ENCODE peak calls at places on chromosomes 12 and 14, in six cellular contexts. One of them, this sample, is unnamed.
A peak's percentile ranks its signal among the peaks of the same experiment; 100 is the strongest.

GRCh38 chr12:54285150-54286041 is 4.9 kb downstream of the HNRNPA1 start:
- DNase-seq in GM13977: no peak
- DNase-seq in HFF-Myc: no peak
- DNase-seq in cardiac fibroblast: peak; percentile 24
- DNase-seq in hepatocyte: no peak
- DNase-seq in lower leg skin: no peak
- DNase-seq in this sample: no peak

GRCh38 chr12:55760663-55761062 is 17.7 kb downstream of the GDF11 start:
- DNase-seq in HFF-Myc: no peak
- DNase-seq in GM13977: no peak
- DNase-seq in hepatocyte: no peak
- DNase-seq in cardiac fibroblast: no peak
- DNase-seq in lower leg skin: no peak
- DNase-seq in this sample: no peak

GRCh38 chr12:26239127-26239500 is 43.7 kb downstream of the SSPN start:
- DNase-seq in HFF-Myc: no peak
- DNase-seq in GM13977: no peak
- DNase-seq in hepatocyte: no peak
- DNase-seq in cardiac fibroblast: no peak
- DNase-seq in lower leg skin: no peak
- DNase-seq in this sample: no peak

GRCh38 chr12:67873355-67873754 is 115.9 kb upstream of the IFNG-AS1 start:
- DNase-seq in cardiac fibroblast: no peak
- DNase-seq in HFF-Myc: no peak
- DNase-seq in GM13977: no peak
- DNase-seq in lower leg skin: no peak
- DNase-seq in hepatocyte: no peak
- DNase-seq in this sample: no peak

GRCh38 chr12:120678572-120678971 is 8.4 kb upstream of the MLEC start:
- DNase-seq in HFF-Myc: no peak
- DNase-seq in GM13977: no peak
- DNase-seq in hepatocyte: no peak
- DNase-seq in cardiac fibroblast: no peak
- DNase-seq in lower leg skin: no peak
- DNase-seq in this sample: no peak

GRCh38 chr14:74611672-74612345 is at the start of gene LTBP2:
- DNase-seq in cardiac fibroblast: peak; percentile 71
- DNase-seq in HFF-Myc: no peak
- DNase-seq in hepatocyte: peak; percentile 46
- DNase-seq in GM13977: no peak
- DNase-seq in lower leg skin: no peak
- DNase-seq in this sample: no peak

GRCh38 chr12:24948816-24949722 is at the start of gene BCAT1:
- DNase-seq in lower leg skin: peak; percentile 28
- DNase-seq in cardiac fibroblast: peak; percentile 89
- DNase-seq in hepatocyte: peak; percentile 79
- DNase-seq in GM13977: no peak
- DNase-seq in HFF-Myc: no peak
- DNase-seq in this sample: peak; percentile 60

GRCh38 chr12:80681-81190 is 14.2 kb downstream of the IQSEC3 start:
- DNase-seq in HFF-Myc: no peak
- DNase-seq in GM13977: no peak
- DNase-seq in cardiac fibroblast: no peak
- DNase-seq in lower leg skin: no peak
- DNase-seq in hepatocyte: no peak
- DNase-seq in this sample: no peak

GRCh38 chr12:11723993-11724392 is 74.5 kb downstream of the ETV6 start:
- DNase-seq in cardiac fibroblast: no peak
- DNase-seq in HFF-Myc: no peak
- DNase-seq in lower leg skin: no peak
- DNase-seq in GM13977: no peak
- DNase-seq in hepatocyte: no peak
- DNase-seq in this sample: no peak

GRCh38 chr14:89214221-89214965 is 202.6 kb downstream of the FOXN3 start:
- DNase-seq in cardiac fibroblast: no peak
- DNase-seq in hepatocyte: peak; percentile 40
- DNase-seq in HFF-Myc: no peak
- DNase-seq in GM13977: no peak
- DNase-seq in lower leg skin: peak; percentile 68
- DNase-seq in this sample: no peak

GRCh38 chr14:46140445-46140844 is 511.1 kb downstream of the RPL10L start:
- DNase-seq in GM13977: no peak
- DNase-seq in lower leg skin: no peak
- DNase-seq in hepatocyte: no peak
- DNase-seq in HFF-Myc: no peak
- DNase-seq in cardiac fibroblast: no peak
- DNase-seq in this sample: no peak

GRCh38 chr12:131282292-131283080 is 328.8 kb downstream of the ADGRD1 start:
- DNase-seq in hepatocyte: no peak
- DNase-seq in lower leg skin: no peak
- DNase-seq in GM13977: no peak
- DNase-seq in cardiac fibroblast: no peak
- DNase-seq in HFF-Myc: no peak
- DNase-seq in this sample: no peak

GRCh38 chr12:3332190-3332589 is 158.8 kb upstream of the PRMT8 start:
- DNase-seq in cardiac fibroblast: peak; percentile 28
- DNase-seq in lower leg skin: no peak
- DNase-seq in HFF-Myc: no peak
- DNase-seq in hepatocyte: no peak
- DNase-seq in GM13977: no peak
- DNase-seq in this sample: no peak

GRCh38 chr12:48265792-48266191 is 62.7 kb upstream of the OR10AD1 start:
- DNase-seq in cardiac fibroblast: no peak
- DNase-seq in hepatocyte: no peak
- DNase-seq in HFF-Myc: no peak
- DNase-seq in lower leg skin: no peak
- DNase-seq in GM13977: no peak
- DNase-seq in this sample: no peak

GRCh38 chr12:52206309-52207040 is 14.7 kb upstream of the KRT80 start:
- DNase-seq in hepatocyte: no peak
- DNase-seq in cardiac fibroblast: no peak
- DNase-seq in HFF-Myc: no peak
- DNase-seq in GM13977: no peak
- DNase-seq in lower leg skin: no peak
- DNase-seq in this sample: no peak

GRCh38 chr12:67508830-67509229 is 139.7 kb upstream of the DYRK2 start:
- DNase-seq in cardiac fibroblast: no peak
- DNase-seq in HFF-Myc: no peak
- DNase-seq in lower leg skin: no peak
- DNase-seq in GM13977: no peak
- DNase-seq in hepatocyte: no peak
- DNase-seq in this sample: no peak

GRCh38 chr14:106846218-106846617 is 1319.8 kb downstream of the TMEM121 start:
- DNase-seq in hepatocyte: no peak
- DNase-seq in GM13977: no peak
- DNase-seq in HFF-Myc: no peak
- DNase-seq in lower leg skin: no peak
- DNase-seq in cardiac fibroblast: peak; percentile 74
- DNase-seq in this sample: peak; percentile 28

GRCh38 chr14:99568567-99569560 is 35.1 kb downstream of the CCDC85C start:
- DNase-seq in HFF-Myc: no peak
- DNase-seq in lower leg skin: peak; percentile 48
- DNase-seq in hepatocyte: no peak
- DNase-seq in cardiac fibroblast: peak; percentile 33
- DNase-seq in GM13977: no peak
- DNase-seq in this sample: no peak

GRCh38 chr12:97837401-97837800 is 374.8 kb downstream of the RMST start:
- DNase-seq in lower leg skin: no peak
- DNase-seq in HFF-Myc: no peak
- DNase-seq in hepatocyte: peak; percentile 32
- DNase-seq in cardiac fibroblast: peak; percentile 24
- DNase-seq in GM13977: no peak
- DNase-seq in this sample: no peak

GRCh38 chr14:73833530-73834257 is 17.9 kb upstream of the PTGR2 start:
- DNase-seq in HFF-Myc: no peak
- DNase-seq in lower leg skin: no peak
- DNase-seq in hepatocyte: peak; percentile 53
- DNase-seq in GM13977: no peak
- DNase-seq in cardiac fibroblast: no peak
- DNase-seq in this sample: no peak

GRCh38 chr12:48854488-48854887 is 2.5 kb upstream of the DDX23 start:
- DNase-seq in HFF-Myc: no peak
- DNase-seq in hepatocyte: no peak
- DNase-seq in lower leg skin: no peak
- DNase-seq in GM13977: no peak
- DNase-seq in cardiac fibroblast: no peak
- DNase-seq in this sample: no peak

GRCh38 chr12:47328831-47329545 is 249.2 kb upstream of the AMIGO2 start:
- DNase-seq in cardiac fibroblast: peak; percentile 75
- DNase-seq in HFF-Myc: no peak
- DNase-seq in lower leg skin: no peak
- DNase-seq in GM13977: no peak
- DNase-seq in hepatocyte: no peak
- DNase-seq in this sample: no peak

GRCh38 chr12:57091633-57092528 is 3.0 kb downstream of the NAB2 start:
- DNase-seq in hepatocyte: no peak
- DNase-seq in HFF-Myc: no peak
- DNase-seq in lower leg skin: no peak
- DNase-seq in cardiac fibroblast: no peak
- DNase-seq in GM13977: peak; percentile 7
- DNase-seq in this sample: no peak

GRCh38 chr14:96793547-96793946 is 3.6 kb upstream of the VRK1 start:
- DNase-seq in lower leg skin: no peak
- DNase-seq in HFF-Myc: no peak
- DNase-seq in cardiac fibroblast: peak; percentile 14
- DNase-seq in GM13977: no peak
- DNase-seq in hepatocyte: no peak
- DNase-seq in this sample: no peak

GRCh38 chr14:52365071-52365470 is 51.0 kb downstream of the PTGER2 start:
- DNase-seq in cardiac fibroblast: peak; percentile 63
- DNase-seq in lower leg skin: no peak
- DNase-seq in HFF-Myc: no peak
- DNase-seq in hepatocyte: no peak
- DNase-seq in GM13977: no peak
- DNase-seq in this sample: no peak

GRCh38 chr14:102096569-102097188 is 9.8 kb upstream of the HSP90AA1 start:
- DNase-seq in GM13977: peak; percentile 60
- DNase-seq in lower leg skin: peak; percentile 81
- DNase-seq in cardiac fibroblast: peak; percentile 78
- DNase-seq in HFF-Myc: peak; percentile 56
- DNase-seq in hepatocyte: peak; percentile 90
- DNase-seq in this sample: peak; percentile 72

GRCh38 chr14:85273099-85273677 is 256.8 kb upstream of the FLRT2 start:
- DNase-seq in GM13977: no peak
- DNase-seq in lower leg skin: no peak
- DNase-seq in hepatocyte: no peak
- DNase-seq in HFF-Myc: no peak
- DNase-seq in cardiac fibroblast: no peak
- DNase-seq in this sample: no peak

GRCh38 chr14:34665785-34666425 is 36.0 kb upstream of the SNX6 start:
- DNase-seq in GM13977: no peak
- DNase-seq in hepatocyte: peak; percentile 43
- DNase-seq in HFF-Myc: peak; percentile 82
- DNase-seq in cardiac fibroblast: peak; percentile 96
- DNase-seq in lower leg skin: peak; percentile 54
- DNase-seq in this sample: no peak

GRCh38 chr12:12405882-12406281 is 49.0 kb downstream of the BORCS5 start:
- DNase-seq in HFF-Myc: no peak
- DNase-seq in cardiac fibroblast: no peak
- DNase-seq in lower leg skin: no peak
- DNase-seq in hepatocyte: peak; percentile 38
- DNase-seq in GM13977: no peak
- DNase-seq in this sample: no peak

GRCh38 chr14:91367173-91368171 is 50.1 kb downstream of the CCDC88C start:
- DNase-seq in lower leg skin: no peak
- DNase-seq in cardiac fibroblast: peak; percentile 9
- DNase-seq in hepatocyte: peak; percentile 34
- DNase-seq in GM13977: peak; percentile 86
- DNase-seq in HFF-Myc: no peak
- DNase-seq in this sample: peak; percentile 84

GRCh38 chr14:90611936-90612335 is 204.3 kb downstream of the TTC7B start:
- DNase-seq in cardiac fibroblast: peak; percentile 51
- DNase-seq in hepatocyte: no peak
- DNase-seq in GM13977: no peak
- DNase-seq in HFF-Myc: no peak
- DNase-seq in lower leg skin: no peak
- DNase-seq in this sample: no peak

GRCh38 chr14:92382677-92383076 is 59.7 kb downstream of the SLC24A4 start:
- DNase-seq in cardiac fibroblast: peak; percentile 8
- DNase-seq in lower leg skin: no peak
- DNase-seq in HFF-Myc: no peak
- DNase-seq in GM13977: no peak
- DNase-seq in hepatocyte: no peak
- DNase-seq in this sample: no peak
- TF ChIP-seq CTCF in cardiac fibroblast: peak; percentile 15
- TF ChIP-seq CTCF in lower leg skin: no peak
- TF ChIP-seq CTCF in HFF-Myc: peak; percentile 49
- TF ChIP-seq CTCF in GM13977: no peak
- TF ChIP-seq CTCF in hepatocyte: peak; percentile 21
- TF ChIP-seq CTCF in this sample: no peak

GRCh38 chr14:70257526-70257925 is 68.8 kb upstream of the SLC8A3 start:
- DNase-seq in lower leg skin: no peak
- DNase-seq in GM13977: peak; percentile 40
- DNase-seq in hepatocyte: no peak
- DNase-seq in HFF-Myc: no peak
- DNase-seq in cardiac fibroblast: no peak
- DNase-seq in this sample: peak; percentile 45
- TF ChIP-seq CTCF in lower leg skin: no peak
- TF ChIP-seq CTCF in GM13977: peak; percentile 72
- TF ChIP-seq CTCF in hepatocyte: no peak
- TF ChIP-seq CTCF in HFF-Myc: peak; percentile 47
- TF ChIP-seq CTCF in cardiac fibroblast: no peak
- TF ChIP-seq CTCF in this sample: peak; percentile 41

GRCh38 chr14:59507752-59508103 is 23.4 kb downstream of the JKAMP start:
- DNase-seq in GM13977: no peak
- DNase-seq in HFF-Myc: no peak
- DNase-seq in hepatocyte: no peak
- DNase-seq in lower leg skin: no peak
- DNase-seq in cardiac fibroblast: no peak
- DNase-seq in this sample: no peak
- TF ChIP-seq CTCF in GM13977: no peak
- TF ChIP-seq CTCF in HFF-Myc: no peak
- TF ChIP-seq CTCF in hepatocyte: no peak
- TF ChIP-seq CTCF in lower leg skin: no peak
- TF ChIP-seq CTCF in cardiac fibroblast: no peak
- TF ChIP-seq CTCF in this sample: no peak

DNA sequence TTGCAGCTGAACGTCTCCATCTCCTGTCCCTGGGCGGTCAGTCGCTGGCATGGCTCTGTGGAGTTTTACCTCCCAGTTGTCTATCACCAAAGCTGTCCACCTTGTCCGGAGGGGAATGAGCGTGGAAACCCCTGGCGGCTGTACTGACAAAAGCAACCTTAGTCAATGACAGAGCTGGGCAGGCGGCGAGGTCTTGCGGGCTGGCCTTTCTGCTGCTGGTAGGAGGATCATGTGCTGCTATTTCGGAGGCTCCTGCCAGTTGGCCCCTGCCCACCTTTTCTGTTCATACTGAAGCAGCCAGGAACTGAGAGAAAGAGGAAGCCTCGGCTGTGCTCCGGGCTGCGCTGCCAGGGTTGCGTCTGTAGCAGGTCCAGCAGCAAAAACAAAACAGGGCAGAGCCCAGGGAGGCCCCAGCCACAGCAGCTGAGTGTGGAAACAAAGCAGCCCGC is 57.7 kb downstream of the HMGA2 start:
- DNase-seq in lower leg skin: peak; percentile 89
- DNase-seq in GM13977: peak; percentile 46
- DNase-seq in HFF-Myc: no peak
- DNase-seq in hepatocyte: peak; percentile 46
- DNase-seq in cardiac fibroblast: peak; percentile 61
- DNase-seq in this sample: peak; percentile 64
- TF ChIP-seq CTCF in lower leg skin: no peak
- TF ChIP-seq CTCF in GM13977: peak; percentile 21
- TF ChIP-seq CTCF in HFF-Myc: peak; percentile 3
- TF ChIP-seq CTCF in hepatocyte: no peak
- TF ChIP-seq CTCF in cardiac fibroblast: peak; percentile 21
- TF ChIP-seq CTCF in this sample: peak; percentile 20

This sample was measured in GM13976.